ENCODE peak calls at places on chromosomes 3 and 15, in four cellular contexts. One of them, this sample, is unnamed. For H3K9me1, the result is how much of the 10 kb centered on the place peaks cover.

GRCh38 chr3:187101184-187102072 is 37.9 kb downstream of the RPL39L start:
- DNase-seq in IMR-90: peak
- DNase-seq in keratinocyte: no peak
- DNase-seq in K562: peak
- DNase-seq in this sample: peak

GRCh38 chr3:124767691-124768090 is 37.4 kb downstream of the UMPS start:
- DNase-seq in IMR-90: no peak
- DNase-seq in K562: no peak
- DNase-seq in keratinocyte: no peak
- DNase-seq in this sample: no peak

GRCh38 chr3:24475945-24476344 is 18.7 kb downstream of the THRB start:
- DNase-seq in keratinocyte: no peak
- DNase-seq in K562: no peak
- DNase-seq in IMR-90: no peak
- DNase-seq in this sample: no peak

GRCh38 chr15:85742186-85742751 is 52.5 kb downstream of the KLHL25 start:
- DNase-seq in IMR-90: peak
- DNase-seq in keratinocyte: no peak
- DNase-seq in K562: no peak
- DNase-seq in this sample: no peak

GRCh38 chr15:70714575-70714974 is 48.8 kb downstream of the UACA start:
- DNase-seq in IMR-90: no peak
- DNase-seq in K562: no peak
- DNase-seq in keratinocyte: no peak
- DNase-seq in this sample: peak

GRCh38 chr3:119352863-119353527 is 58.8 kb downstream of the ARHGAP31 start:
- DNase-seq in K562: no peak
- DNase-seq in keratinocyte: no peak
- DNase-seq in IMR-90: peak
- DNase-seq in this sample: peak

GRCh38 chr15:52172869-52173268 is 18.3 kb downstream of the GNB5 start:
- DNase-seq in keratinocyte: no peak
- DNase-seq in K562: no peak
- DNase-seq in IMR-90: no peak
- DNase-seq in this sample: no peak

GRCh38 chr3:108096506-108097325 is 5.9 kb upstream of the CD47 start:
- DNase-seq in IMR-90: no peak
- DNase-seq in K562: no peak
- DNase-seq in keratinocyte: no peak
- DNase-seq in this sample: no peak

GRCh38 chr3:58535531-58536500 is 1.2 kb downstream of the ACOX2 start:
- DNase-seq in keratinocyte: no peak
- DNase-seq in IMR-90: no peak
- DNase-seq in K562: no peak
- DNase-seq in this sample: peak

GRCh38 chr3:51622402-51622801 is 48.6 kb upstream of the TEX264 start:
- DNase-seq in K562: no peak
- DNase-seq in keratinocyte: no peak
- DNase-seq in IMR-90: peak
- DNase-seq in this sample: no peak

GRCh38 chr15:48928877-48929538 is 34.7 kb downstream of the SHC4 start:
- DNase-seq in IMR-90: peak
- DNase-seq in K562: no peak
- DNase-seq in keratinocyte: no peak
- DNase-seq in this sample: no peak

GRCh38 chr3:190671658-190672057 is 157.8 kb downstream of the IL1RAP start:
- DNase-seq in IMR-90: peak
- DNase-seq in K562: no peak
- DNase-seq in keratinocyte: no peak
- DNase-seq in this sample: no peak

GRCh38 chr3:53155763-53156162 is 5.2 kb upstream of the PRKCD start:
- DNase-seq in keratinocyte: no peak
- DNase-seq in K562: no peak
- DNase-seq in IMR-90: no peak
- DNase-seq in this sample: no peak

GRCh38 chr3:52524752-52525661 is 8.7 kb downstream of the NT5DC2 start:
- DNase-seq in IMR-90: no peak
- DNase-seq in K562: no peak
- DNase-seq in keratinocyte: no peak
- DNase-seq in this sample: peak

GRCh38 chr3:115903843-115904242 is 280.5 kb downstream of the GAP43 start:
- DNase-seq in IMR-90: peak
- DNase-seq in K562: no peak
- DNase-seq in keratinocyte: no peak
- DNase-seq in this sample: no peak

GRCh38 chr3:171393032-171393744 is 67.0 kb downstream of the TNIK start:
- DNase-seq in keratinocyte: no peak
- DNase-seq in K562: no peak
- DNase-seq in IMR-90: peak
- DNase-seq in this sample: peak

DNA sequence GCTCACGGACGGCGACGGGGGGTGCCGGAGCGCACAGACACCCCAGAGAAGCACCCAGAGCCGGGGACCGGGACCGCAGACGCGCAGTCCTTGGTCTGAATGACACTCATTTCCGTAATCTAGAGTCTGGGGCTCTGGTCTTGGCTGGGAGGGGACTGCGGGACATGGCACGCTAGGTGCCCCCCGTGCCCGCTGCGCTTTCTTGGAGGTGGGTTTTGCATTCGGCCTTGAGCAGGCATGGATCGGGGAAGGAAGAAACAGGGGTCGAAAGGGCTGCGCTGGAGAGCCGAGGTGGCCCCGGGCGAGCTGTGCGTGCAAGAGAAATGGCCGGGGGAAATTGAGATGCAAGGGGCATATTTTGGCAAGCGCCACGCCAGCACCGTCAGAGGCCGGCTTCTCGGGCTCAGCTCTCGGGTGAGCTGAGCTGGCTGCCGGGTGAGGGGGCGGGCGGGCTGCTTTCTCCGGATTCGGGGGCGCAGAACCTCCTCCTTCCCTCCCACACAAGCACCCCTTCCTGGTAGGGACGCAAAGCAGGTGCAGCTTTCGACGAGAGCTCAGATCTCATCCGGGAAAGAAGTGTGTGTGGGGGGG is 867 bp upstream of the NTRK3 start:
- DNase-seq in keratinocyte: no peak
- DNase-seq in K562: no peak
- DNase-seq in IMR-90: no peak
- DNase-seq in this sample: no peak
- H3K9me1 ChIP-seq in keratinocyte: under half
- H3K9me1 ChIP-seq in K562: under half
- H3K9me1 ChIP-seq in IMR-90: under half
- H3K9me1 ChIP-seq in this sample: under half

GRCh38 chr3:179336345-179336929 is 11.1 kb upstream of the MFN1 start:
- DNase-seq in keratinocyte: no peak
- DNase-seq in IMR-90: no peak
- DNase-seq in K562: no peak
- DNase-seq in this sample: no peak
- H3K27ac ChIP-seq in keratinocyte: no peak
- H3K27ac ChIP-seq in IMR-90: no peak
- H3K27ac ChIP-seq in K562: no peak
- H3K27ac ChIP-seq in this sample: no peak

DNA sequence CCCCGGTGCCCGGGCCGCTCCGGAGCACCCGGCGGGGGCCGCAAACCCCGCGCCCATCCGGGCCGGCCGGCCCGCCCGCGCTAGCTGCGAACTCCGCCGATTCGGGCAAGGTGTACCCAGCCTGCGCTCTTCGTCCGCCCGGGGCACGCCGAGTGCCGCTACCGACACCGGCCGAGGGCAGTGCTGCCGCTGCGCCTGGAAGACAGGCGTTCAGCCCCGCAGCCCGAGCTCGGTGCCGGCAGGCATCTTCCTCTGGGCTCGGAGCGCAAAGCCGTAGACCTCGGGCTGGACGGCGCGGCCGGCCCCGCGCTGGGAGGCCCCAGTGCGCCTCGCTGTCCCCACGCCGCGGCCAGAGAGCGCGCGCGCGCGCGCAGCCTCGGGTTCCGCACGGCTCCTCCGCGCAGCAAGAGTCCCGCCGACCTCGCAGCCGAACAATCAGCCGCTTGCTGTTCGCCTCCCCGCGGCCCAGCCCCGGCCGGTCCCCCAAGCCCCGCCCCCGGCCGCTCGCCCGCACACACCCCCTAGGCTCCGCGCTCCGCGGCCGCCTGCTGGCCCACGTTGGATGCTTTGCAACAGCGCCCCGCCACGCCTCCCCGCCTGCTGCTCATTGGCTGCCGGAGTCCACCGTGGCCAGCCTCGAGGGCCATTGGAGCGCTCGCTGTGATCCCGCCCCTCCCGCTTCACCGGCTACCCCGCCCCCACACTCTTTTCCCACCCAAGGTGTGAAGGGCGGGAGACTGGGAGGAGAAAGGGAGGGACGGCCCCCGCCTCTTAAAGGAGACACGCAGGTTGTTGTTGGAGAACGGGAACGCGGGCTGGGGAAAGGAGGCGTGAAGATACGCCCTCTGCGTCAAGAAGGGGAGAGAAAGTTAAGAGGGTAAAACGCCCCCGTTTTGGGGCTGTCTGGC is at the start of gene LRIG1:
- DNase-seq in IMR-90: peak
- DNase-seq in K562: peak
- DNase-seq in keratinocyte: peak
- DNase-seq in this sample: peak
- H3K9ac ChIP-seq in IMR-90: peak
- H3K9ac ChIP-seq in K562: peak
- H3K9ac ChIP-seq in keratinocyte: peak
- H3K9ac ChIP-seq in this sample: peak

DNA sequence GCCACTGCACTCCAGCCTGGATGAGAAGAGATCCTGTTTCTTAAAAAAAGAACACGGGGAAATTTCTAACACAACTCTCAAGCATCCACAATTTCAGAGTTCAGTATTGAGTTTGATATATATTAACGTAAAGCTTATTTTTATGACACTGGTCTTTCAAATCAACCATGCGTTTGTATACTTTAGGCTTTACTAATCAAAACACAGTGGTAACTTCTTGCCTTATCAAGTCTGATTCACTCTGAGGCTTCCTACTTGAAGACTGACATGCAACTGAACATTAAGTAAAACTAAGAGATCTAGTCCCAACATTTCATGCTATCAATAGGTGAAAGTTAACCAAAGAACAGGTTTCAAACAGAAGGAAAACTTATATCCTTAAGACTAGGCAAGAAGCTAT is 46.7 kb downstream of the PRTG start:
- DNase-seq in keratinocyte: no peak
- DNase-seq in IMR-90: peak
- DNase-seq in K562: no peak
- DNase-seq in this sample: no peak
- H3K9me1 ChIP-seq in keratinocyte: under half
- H3K9me1 ChIP-seq in IMR-90: under half
- H3K9me1 ChIP-seq in K562: under half
- H3K9me1 ChIP-seq in this sample: under half

GRCh38 chr3:170040283-170040907 is 2.6 kb downstream of the GPR160 start:
- DNase-seq in K562: no peak
- DNase-seq in keratinocyte: no peak
- DNase-seq in IMR-90: no peak
- DNase-seq in this sample: no peak
- H3K27ac ChIP-seq in K562: no peak
- H3K27ac ChIP-seq in keratinocyte: no peak
- H3K27ac ChIP-seq in IMR-90: no peak
- H3K27ac ChIP-seq in this sample: no peak

GRCh38 chr3:184652465-184652864 is 59.4 kb downstream of the MAGEF1 start:
- DNase-seq in IMR-90: no peak
- DNase-seq in K562: no peak
- DNase-seq in keratinocyte: peak
- DNase-seq in this sample: no peak
- H3K9ac ChIP-seq in IMR-90: no peak
- H3K9ac ChIP-seq in K562: no peak
- H3K9ac ChIP-seq in keratinocyte: peak
- H3K9ac ChIP-seq in this sample: no peak

GRCh38 chr3:79653242-79653830 is 114.5 kb downstream of the ROBO1 start:
- DNase-seq in keratinocyte: no peak
- DNase-seq in IMR-90: no peak
- DNase-seq in K562: no peak
- DNase-seq in this sample: no peak

GRCh38 chr3:79657076-79657475 is 110.7 kb downstream of the ROBO1 start:
- DNase-seq in IMR-90: no peak
- DNase-seq in keratinocyte: no peak
- DNase-seq in K562: no peak
- DNase-seq in this sample: no peak

GRCh38 chr3:79651536-79652065 is 116.2 kb downstream of the ROBO1 start:
- DNase-seq in K562: no peak
- DNase-seq in IMR-90: no peak
- DNase-seq in keratinocyte: no peak
- DNase-seq in this sample: no peak

DNA sequence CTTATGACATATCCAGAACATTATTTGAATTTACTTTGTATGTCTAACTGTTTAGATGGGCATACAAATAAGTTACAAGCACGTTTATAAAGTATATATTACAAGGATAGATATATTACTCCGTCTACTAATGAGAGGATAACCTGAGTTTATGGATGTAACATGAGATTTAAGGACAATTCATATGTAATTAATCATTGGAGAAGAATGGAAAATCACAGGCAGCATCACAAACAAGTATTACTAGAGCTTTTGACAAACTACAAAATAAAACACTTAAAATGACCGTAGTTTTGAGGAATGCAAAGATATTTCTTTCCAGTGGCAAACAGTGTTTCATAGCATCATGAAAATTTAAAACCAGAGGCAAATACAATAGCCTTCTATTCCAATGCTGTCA is 113.8 kb downstream of the ROBO1 start:
- DNase-seq in IMR-90: no peak
- DNase-seq in keratinocyte: no peak
- DNase-seq in K562: no peak
- DNase-seq in this sample: no peak
- H3K9me1 ChIP-seq in IMR-90: under half
- H3K9me1 ChIP-seq in keratinocyte: under half
- H3K9me1 ChIP-seq in K562: under half
- H3K9me1 ChIP-seq in this sample: under half

DNA sequence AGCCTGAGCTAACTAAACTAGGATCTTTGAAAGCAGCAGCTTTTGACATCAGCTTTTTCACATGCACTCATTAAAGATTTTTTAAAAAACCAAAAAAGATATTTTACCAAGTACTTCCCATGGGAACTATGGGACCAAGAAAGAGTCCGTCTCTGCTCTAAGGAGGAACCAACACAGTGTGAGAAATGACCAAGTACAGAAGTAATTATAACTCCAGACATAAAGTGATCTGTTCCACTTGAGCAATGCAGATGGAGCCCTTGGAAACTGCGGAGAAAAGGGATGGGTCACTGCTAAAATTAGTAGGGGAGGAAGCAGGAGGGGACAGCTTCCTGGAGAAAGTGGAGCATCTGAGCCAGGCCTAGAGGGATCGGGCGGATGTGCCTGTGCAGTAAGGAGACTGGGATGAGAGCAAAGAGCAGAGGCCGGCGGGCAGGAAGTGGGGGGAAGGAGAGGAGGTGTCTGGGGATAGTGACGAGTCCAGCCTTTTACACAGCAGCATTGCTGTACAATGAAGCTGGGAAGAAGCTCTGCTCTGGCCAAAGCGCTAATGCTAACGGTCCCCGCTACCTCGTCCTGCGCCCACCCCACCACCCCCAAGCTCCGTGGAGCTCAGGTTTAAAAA is 53.2 kb upstream of the HES1 start:
- DNase-seq in IMR-90: peak
- DNase-seq in keratinocyte: no peak
- DNase-seq in K562: no peak
- DNase-seq in this sample: no peak
- H3K27ac ChIP-seq in IMR-90: no peak
- H3K27ac ChIP-seq in keratinocyte: no peak
- H3K27ac ChIP-seq in K562: no peak
- H3K27ac ChIP-seq in this sample: no peak

GRCh38 chr3:169964176-169964575 is 2.4 kb upstream of the SEC62 start:
- DNase-seq in K562: no peak
- DNase-seq in IMR-90: peak
- DNase-seq in keratinocyte: no peak
- DNase-seq in this sample: no peak
- H3K9ac ChIP-seq in K562: no peak
- H3K9ac ChIP-seq in IMR-90: no peak
- H3K9ac ChIP-seq in keratinocyte: no peak
- H3K9ac ChIP-seq in this sample: no peak

This sample was measured in endothelial cell of umbilical vein.